ENCODE peak calls at places on chromosomes 4 and X, in ten cellular contexts. R, S, C, G, P, D, K, H, X and J are unnamed samples.

GRCh38 chrX:8868906-8869305 is 67.7 kb upstream of the FAM9A start:
- DNase-seq in R (peak), S (no peak), C (no peak), G (no peak), P (no peak), D (no peak), K (no peak), H (peak), X (no peak), J (no peak)

GRCh38 chr4:165631912-165632311 is 241.1 kb upstream of the TLL1 start:
- DNase-seq in R (no peak), S (no peak), C (no peak), G (no peak), P (no peak), D (no peak), K (no peak), H (no peak), X (no peak), J (no peak)

GRCh38 chr4:2469192-2469984 is 482 bp downstream of the RNF4 start:
- DNase-seq in R (peak), S (peak), C (peak), G (no peak), P (peak), D (peak), K (peak), H (peak), X (peak), J (no peak)

GRCh38 chrX:150693782-150694574 is 782 bp downstream of the MTMR1 start:
- DNase-seq in R (peak), S (peak), C (no peak), G (peak), P (peak), D (peak), K (no peak), H (peak), X (peak), J (no peak)

GRCh38 chrX:27444093-27444908 is 18.8 kb downstream of the PPP4R3C start:
- DNase-seq in R (peak), S (no peak), C (no peak), G (no peak), P (no peak), D (no peak), K (no peak), H (no peak), X (no peak), J (no peak)

GRCh38 chr4:165118256-165118909 is 5.7 kb upstream of the TMEM192 start:
- DNase-seq in R (no peak), S (no peak), C (no peak), G (no peak), P (no peak), D (no peak), K (no peak), H (no peak), X (no peak), J (no peak)

GRCh38 chr4:15695240-15695699 is 7.6 kb upstream of the BST1 start:
- DNase-seq in R (no peak), S (peak), C (no peak), G (no peak), P (no peak), D (no peak), K (peak), H (peak), X (no peak), J (no peak)

GRCh38 chr4:133147365-133147821 is 1.7 kb upstream of the PCDH10 start:
- DNase-seq in R (no peak), S (no peak), C (no peak), G (peak), P (no peak), D (no peak), K (no peak), H (peak), X (no peak), J (no peak)

GRCh38 chr4:53656421-53656981 is 65.2 kb upstream of the LNX1 start:
- DNase-seq in R (no peak), S (no peak), C (no peak), G (no peak), P (no peak), D (no peak), K (no peak), H (peak), X (no peak), J (no peak)

GRCh38 chrX:44675364-44676024 is 132.8 kb upstream of the FUNDC1 start:
- DNase-seq in R (no peak), S (no peak), C (no peak), G (no peak), P (no peak), D (no peak), K (no peak), H (peak), X (no peak), J (no peak)

GRCh38 chrX:108304210-108304609 is 134.0 kb downstream of the COL4A6 start:
- DNase-seq in R (peak), S (peak), C (no peak), G (no peak), P (no peak), D (peak), K (no peak), H (peak), X (no peak), J (no peak)

GRCh38 chr4:20253799-20254409 is 2.2 kb downstream of the SLIT2 start:
- DNase-seq in R (no peak), S (no peak), C (no peak), G (peak), P (no peak), D (no peak), K (peak), H (peak), X (no peak), J (no peak)